ENCODE peak calls at places on chromosomes 4 and X, in nine cellular contexts. A, G, V, K, P, Z, F, U and D are unnamed samples.

GRCh38 chrX:115679460-115679859 is 118.5 kb downstream of the PLS3 start:
- DNase-seq in A (no peak), U (no peak), P (no peak), G (peak), V (no peak), F (peak), Z (no peak), K (no peak), D (no peak)

GRCh38 chr4:154485127-154485773 is 6.3 kb downstream of the DCHS2 start:
- DNase-seq in V (no peak), A (no peak), P (no peak), Z (no peak), U (no peak), K (no peak), G (no peak), F (no peak), D (no peak)

GRCh38 chr4:29309050-29309449 is 1411.1 kb upstream of the PCDH7 start:
- DNase-seq in F (peak), P (no peak), Z (no peak), V (no peak), U (no peak), K (no peak), A (no peak), G (no peak), D (no peak)

GRCh38 chrX:129748265-129748664 is 9.5 kb downstream of the XPNPEP2 start:
- DNase-seq in U (peak), P (no peak), V (no peak), Z (no peak), F (peak), K (no peak), G (no peak), A (no peak), D (no peak)

GRCh38 chrX:20414781-20415445 is 148.2 kb upstream of the RPS6KA3 start:
- DNase-seq in U (no peak), Z (no peak), K (no peak), F (no peak), V (no peak), A (no peak), P (no peak), G (no peak), D (no peak)

GRCh38 chr4:110309686-110310085 is 111.3 kb upstream of the ELOVL6 start:
- DNase-seq in K (no peak), Z (no peak), F (peak), A (no peak), U (no peak), V (no peak), P (no peak), G (no peak), D (no peak)

GRCh38 chr4:153447175-153447887 is 18.8 kb upstream of the TMEM131L start:
- DNase-seq in Z (no peak), A (no peak), K (no peak), P (no peak), V (no peak), F (peak), U (no peak), G (no peak), D (no peak)

GRCh38 chrX:41308884-41309655 is 24.9 kb upstream of the DDX3X start:
- DNase-seq in Z (no peak), U (no peak), A (no peak), F (peak), V (no peak), K (no peak), G (no peak), P (no peak), D (no peak)

GRCh38 chr4:112865443-112865842 is 184.0 kb upstream of the ANK2 start:
- DNase-seq in U (no peak), P (no peak), G (no peak), A (no peak), Z (no peak), K (no peak), F (no peak), V (no peak), D (no peak)

GRCh38 chrX:150202641-150203248 is 160.4 kb upstream of the MAMLD1 start:
- DNase-seq in Z (no peak), G (no peak), A (no peak), V (no peak), F (peak), U (peak), P (no peak), K (no peak), D (no peak)

GRCh38 chr4:163681208-163681821 is 186.8 kb downstream of the TMA16 start:
- DNase-seq in V (peak), K (peak), A (no peak), U (no peak), P (no peak), F (peak), Z (no peak), G (peak), D (no peak)
- TF ChIP-seq CTCF in V (peak), K (peak), A (peak), U (peak), P (peak), F (peak), Z (peak), G (peak), D (peak)

DNA sequence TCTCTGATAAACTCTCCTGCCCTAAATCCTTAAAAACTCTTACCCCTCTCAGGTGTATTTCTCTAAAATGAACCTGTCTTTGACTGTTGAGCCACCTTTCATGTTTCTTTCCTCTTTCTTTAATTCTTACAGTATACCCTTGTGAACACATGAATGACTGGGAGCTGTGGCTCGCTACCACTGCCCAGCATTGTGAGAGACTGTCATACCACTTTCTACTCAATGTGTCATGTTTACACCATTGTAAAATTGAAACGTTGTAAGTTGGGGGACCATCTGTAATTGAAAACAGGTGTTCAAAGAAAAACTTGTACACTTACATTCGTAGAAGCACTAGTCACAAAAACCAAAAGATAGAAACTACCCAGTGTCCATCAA is 66.9 kb downstream of the ZNF182 start:
- DNase-seq in V (no peak), A (no peak), G (no peak), K (no peak), U (no peak), P (no peak), F (no peak), Z (no peak), D (no peak)
- TF ChIP-seq CTCF in V (no peak), A (no peak), G (no peak), K (no peak), U (no peak), P (no peak), F (no peak), Z (no peak), D (no peak)

GRCh38 chrX:37906357-37906756 is 59.0 kb upstream of the DYNLT3 start:
- DNase-seq in A (no peak), U (no peak), Z (no peak), F (no peak), K (no peak), V (no peak), P (no peak), G (no peak), D (no peak)

GRCh38 chrX:37910186-37910585 is 62.8 kb upstream of the DYNLT3 start:
- DNase-seq in G (no peak), K (no peak), V (no peak), A (no peak), F (no peak), P (no peak), Z (no peak), U (no peak), D (no peak)

GRCh38 chrX:37904833-37905232 is 57.5 kb upstream of the DYNLT3 start:
- DNase-seq in Z (peak), F (no peak), P (no peak), U (no peak), A (no peak), K (no peak), G (no peak), V (no peak), D (no peak)

GRCh38 chrX:37905436-37906147 is 58.2 kb upstream of the DYNLT3 start:
- DNase-seq in P (peak), A (peak), K (no peak), U (no peak), F (peak), Z (peak), G (peak), V (peak), D (no peak)
- TF ChIP-seq CTCF in P (no peak), A (peak), K (no peak), U (no peak), F (peak), Z (no peak), G (peak), V (no peak), D (no peak)

GRCh38 chr4:94171616-94172015 is 36.0 kb upstream of the SMARCAD1 start:
- DNase-seq in G (no peak), P (no peak), V (no peak), A (no peak), U (no peak), F (no peak), K (no peak), Z (no peak), D (no peak)
- TF ChIP-seq CTCF in G (peak), P (peak), V (peak), A (peak), U (no peak), F (peak), K (no peak), Z (no peak), D (peak)

GRCh38 chr4:5460106-5460801 is 248.1 kb downstream of the EVC2 start:
- DNase-seq in U (no peak), K (no peak), P (peak), A (no peak), F (peak), Z (peak), V (peak), G (peak), D (peak)
- TF ChIP-seq CTCF in U (no peak), K (peak), P (peak), A (peak), F (peak), Z (peak), V (peak), G (peak), D (peak)